ENCODE peak calls at places on chromosomes 3 and 15, in nine cellular contexts. M, S, Q, T, C, X, U, J and V are unnamed samples.

GRCh38 chr3:48405343-48405881 is 24.5 kb downstream of the PLXNB1 start:
- DNase-seq in T (peak), X (no peak), Q (no peak), S (no peak), M (peak), J (no peak), C (no peak), U (peak), V (no peak)

GRCh38 chr3:8500208-8500961 is 1.2 kb upstream of the LMCD1 start:
- DNase-seq in Q (no peak), X (no peak), C (no peak), J (no peak), U (peak), M (no peak), T (no peak), S (peak), V (no peak)

GRCh38 chr3:141087071-141087824 is 36.1 kb downstream of the SPSB4 start:
- DNase-seq in T (no peak), M (no peak), U (no peak), J (no peak), S (no peak), Q (no peak), X (no peak), C (no peak), V (no peak)

GRCh38 chr15:87419341-87419740 is 837.2 kb downstream of the NTRK3 start:
- DNase-seq in T (no peak), Q (no peak), M (no peak), J (no peak), S (no peak), C (no peak), X (no peak), U (no peak), V (no peak)

GRCh38 chr15:92074646-92075045 is 221.1 kb downstream of the SLCO3A1 start:
- DNase-seq in J (no peak), U (no peak), C (no peak), M (no peak), Q (no peak), S (peak), T (peak), X (no peak), V (no peak)

GRCh38 chr3:116188231-116188785 is 257.0 kb downstream of the LSAMP start:
- DNase-seq in J (no peak), X (no peak), Q (no peak), M (no peak), U (no peak), T (no peak), S (no peak), C (no peak), V (no peak)

GRCh38 chr3:101744811-101745210 is 20.4 kb downstream of the CEP97 start:
- DNase-seq in C (no peak), X (no peak), J (no peak), Q (no peak), U (no peak), M (no peak), T (no peak), S (no peak), V (no peak)

GRCh38 chr3:29972594-29972993 is 633.8 kb upstream of the TGFBR2 start:
- DNase-seq in M (no peak), J (no peak), S (no peak), T (no peak), C (no peak), X (no peak), U (no peak), Q (no peak), V (no peak)

GRCh38 chr15:63481105-63481810 is 23.1 kb upstream of the USP3 start:
- DNase-seq in M (no peak), T (no peak), J (no peak), S (no peak), U (no peak), X (no peak), C (no peak), Q (no peak), V (peak)

GRCh38 chr3:13419356-13420050 is 619 bp downstream of the NUP210 start:
- DNase-seq in X (no peak), U (peak), M (no peak), T (peak), Q (peak), C (peak), J (peak), S (peak), V (peak)

GRCh38 chr15:80870893-80871292 is 91.7 kb downstream of the CEMIP start:
- DNase-seq in S (no peak), J (no peak), T (no peak), M (no peak), Q (no peak), U (no peak), X (no peak), C (no peak), V (no peak)

GRCh38 chr3:127260416-127260815 is 27.4 kb downstream of the PRR20G start:
- DNase-seq in Q (no peak), S (no peak), U (no peak), J (no peak), T (no peak), M (no peak), X (no peak), C (no peak), V (no peak)

GRCh38 chr3:146314871-146315270 is 64.0 kb upstream of the PLSCR4 start:
- DNase-seq in M (no peak), T (no peak), J (no peak), C (no peak), Q (no peak), X (no peak), U (no peak), S (no peak), V (no peak)